ENCODE peak calls at places on chromosomes 13 and 19, in eight cellular contexts. P is NB4, H is vagina, X is tibial nerve, O is spleen, M is GM12878, T is suprapubic skin, S is IMR-90. F is an unnamed sample.

GRCh38 chr19:638901-639250 is 803 bp upstream of the FGF22 start:
- DNase-seq in P (no peak), H (no peak), X (no peak), O (no peak), M (no peak), T (no peak), S (no peak), F (no peak)

GRCh38 chr19:40217027-40217810 is 965 bp downstream of the TTC9B start:
- DNase-seq in P (peak), H (no peak), X (no peak), O (no peak), M (no peak), T (no peak), S (no peak), F (peak)

GRCh38 chr13:98778749-98779148 is 26.3 kb upstream of the SLC15A1 start:
- DNase-seq in P (no peak), H (no peak), X (no peak), O (no peak), M (no peak), T (no peak), S (no peak), F (no peak)

GRCh38 chr19:13794388-13794751 is 873 bp upstream of the ZSWIM4 start:
- DNase-seq in P (no peak), H (no peak), X (peak), O (peak), M (no peak), T (no peak), S (peak), F (peak)

GRCh38 chr19:51688665-51689571 is 4.2 kb upstream of the SPACA6 start:
- DNase-seq in P (no peak), H (no peak), X (peak), O (peak), M (no peak), T (peak), S (peak), F (no peak)

GRCh38 chr13:71712988-71713653 is 153.9 kb downstream of the DACH1 start:
- DNase-seq in P (peak), H (no peak), X (no peak), O (no peak), M (no peak), T (no peak), S (no peak), F (no peak)

GRCh38 chr13:74696148-74696922 is 562.1 kb upstream of the KLF12 start:
- DNase-seq in P (no peak), H (no peak), X (no peak), O (no peak), M (no peak), T (no peak), S (no peak), F (no peak)

GRCh38 chr19:56403261-56403660 is 871 bp upstream of the ZNF583 start:
- DNase-seq in P (no peak), H (no peak), X (no peak), O (no peak), M (no peak), T (no peak), S (peak), F (no peak)

GRCh38 chr13:35766663-35767062 is 290.2 kb upstream of the MAB21L1 start:
- DNase-seq in P (no peak), H (no peak), X (no peak), O (no peak), M (no peak), T (no peak), S (no peak), F (no peak)

GRCh38 chr13:106376411-106377112 is 158.9 kb downstream of the EFNB2 start:
- DNase-seq in P (peak), H (no peak), X (no peak), O (no peak), M (no peak), T (no peak), S (peak), F (no peak)

GRCh38 chr19:53076984-53077383 is 26.2 kb downstream of the ZNF160 start:
- DNase-seq in P (peak), H (no peak), X (no peak), O (no peak), M (no peak), T (no peak), S (peak), F (peak)

DNA sequence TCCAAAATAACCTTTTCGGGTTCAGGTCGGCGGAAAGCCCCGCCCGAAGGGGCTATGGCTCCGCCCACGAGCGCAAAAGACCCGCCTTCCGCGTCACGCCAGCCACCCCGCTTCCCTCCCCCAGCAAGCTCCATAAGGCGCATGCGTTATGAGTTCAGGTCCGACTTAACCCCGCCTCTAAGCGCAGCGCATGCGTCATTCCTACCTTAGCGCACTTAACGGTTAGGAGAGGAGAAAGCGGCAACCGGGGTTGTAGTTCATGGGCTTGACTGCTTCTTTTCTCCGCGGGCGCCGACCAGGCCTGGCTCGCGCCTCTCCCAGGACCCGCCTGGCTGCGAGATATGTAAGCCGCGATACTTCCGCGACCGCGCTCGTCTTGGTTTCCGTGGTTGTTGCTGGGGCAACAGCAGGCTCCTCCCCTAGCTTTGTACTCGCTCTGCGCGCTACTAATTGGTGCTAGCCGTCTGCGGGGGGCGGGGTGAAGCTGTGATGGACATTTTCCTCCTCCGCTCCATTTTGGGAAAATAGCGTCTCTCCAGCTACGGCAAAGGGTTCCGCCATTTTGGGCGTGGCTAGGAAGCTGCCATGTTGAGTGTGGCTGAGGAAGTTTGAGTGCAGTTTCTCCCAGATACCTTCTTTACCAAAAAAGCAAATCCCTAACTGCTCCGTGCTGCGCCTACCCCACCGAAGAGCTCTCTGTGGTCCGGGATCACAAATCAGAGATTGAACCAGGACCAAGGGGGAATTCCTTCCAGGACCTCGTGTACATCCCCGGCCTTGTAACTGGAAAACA is at the start of gene B9D2:
- DNase-seq in P (peak), H (no peak), X (peak), O (peak), M (peak), T (peak), S (peak), F (peak)
- TF ChIP-seq POLR2A in P (peak), H (peak), X (peak), O (peak), M (peak), T (peak), S (peak), F (peak)

GRCh38 chr13:42396901-42397670 is 125.1 kb downstream of the AKAP11 start:
- DNase-seq in P (no peak), H (no peak), X (no peak), O (no peak), M (no peak), T (no peak), S (no peak), F (no peak)

GRCh38 chr13:42401376-42401775 is 129.4 kb downstream of the AKAP11 start:
- DNase-seq in P (no peak), H (no peak), X (no peak), O (no peak), M (no peak), T (no peak), S (no peak), F (no peak)

GRCh38 chr13:42396501-42396900 is 124.5 kb downstream of the AKAP11 start:
- DNase-seq in P (no peak), H (no peak), X (no peak), O (peak), M (no peak), T (no peak), S (no peak), F (no peak)

GRCh38 chr13:42398542-42398941 is 126.6 kb downstream of the AKAP11 start:
- DNase-seq in P (no peak), H (no peak), X (no peak), O (no peak), M (no peak), T (no peak), S (no peak), F (no peak)

DNA sequence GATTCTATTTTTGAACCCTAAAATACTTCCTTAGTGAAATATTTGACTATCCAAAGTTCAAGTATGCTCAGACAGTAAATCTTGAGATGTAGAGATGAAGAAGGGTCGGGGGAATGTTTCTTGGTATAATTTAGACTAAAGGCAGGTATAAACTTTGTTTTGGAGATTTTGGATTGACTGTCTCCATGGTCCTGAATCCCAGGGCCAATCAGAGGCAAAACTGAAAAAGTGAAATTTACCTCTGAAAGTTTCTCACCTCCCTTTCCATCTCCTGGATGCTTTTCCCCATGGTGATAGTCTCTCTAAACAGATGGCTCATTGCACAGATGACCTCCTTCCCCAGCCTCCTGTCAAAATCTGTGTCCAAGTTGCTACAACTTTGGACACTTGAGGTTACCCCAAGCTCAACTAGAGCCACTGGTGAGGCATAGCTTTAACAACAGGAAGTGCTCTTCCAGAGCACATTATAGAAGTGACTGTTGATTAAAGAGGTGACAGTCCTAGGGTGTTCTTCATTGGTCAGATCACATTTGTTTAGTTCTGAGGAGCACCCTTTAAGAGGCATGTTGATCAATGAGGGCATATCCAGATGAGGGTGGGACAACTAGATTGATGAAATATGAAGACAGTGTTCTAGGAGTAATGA is 128.4 kb downstream of the AKAP11 start:
- DNase-seq in P (no peak), H (no peak), X (no peak), O (no peak), M (no peak), T (no peak), S (no peak), F (no peak)
- TF ChIP-seq POLR2A in P (no peak), H (no peak), X (no peak), O (no peak), M (no peak), T (no peak), S (no peak), F (no peak)

DNA sequence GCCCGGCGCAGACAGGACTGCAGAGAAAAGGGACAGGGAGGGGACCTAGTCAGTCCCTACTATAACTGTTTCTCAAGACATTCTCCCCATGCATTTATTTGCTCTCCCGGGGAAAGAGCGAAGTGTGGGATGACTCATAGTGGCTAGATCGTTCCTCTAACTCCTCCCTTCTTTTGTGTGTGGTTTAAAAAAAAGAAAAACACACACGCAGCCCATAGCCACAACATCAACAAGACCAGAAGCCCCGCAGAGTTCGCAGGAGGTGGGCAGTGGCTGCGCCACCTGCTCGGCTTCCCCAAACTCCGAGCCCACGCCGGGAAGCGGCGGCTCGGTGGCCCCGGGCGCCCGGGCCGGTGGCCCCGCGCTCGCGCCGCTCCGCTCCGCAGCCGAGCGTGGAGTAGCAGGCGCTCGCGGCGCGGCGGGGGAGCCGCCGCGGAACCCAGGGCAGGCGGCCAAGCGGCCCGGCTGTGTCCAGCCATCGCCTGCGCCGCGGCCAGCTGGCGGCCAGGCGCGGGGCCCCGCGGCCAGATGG is 698 bp downstream of the TMTC4 start:
- DNase-seq in P (peak), H (no peak), X (no peak), O (no peak), M (no peak), T (no peak), S (peak), F (peak)
- TF ChIP-seq POLR2A in P (peak), H (no peak), X (no peak), O (no peak), M (no peak), T (no peak), S (no peak), F (no peak)

GRCh38 chr13:112990783-112991182 is 21.8 kb downstream of the MCF2L start:
- DNase-seq in P (no peak), H (no peak), X (no peak), O (no peak), M (no peak), T (no peak), S (no peak), F (no peak)
- TF ChIP-seq POLR2A in P (no peak), H (no peak), X (no peak), O (no peak), M (no peak), T (no peak), S (no peak), F (no peak)

DNA sequence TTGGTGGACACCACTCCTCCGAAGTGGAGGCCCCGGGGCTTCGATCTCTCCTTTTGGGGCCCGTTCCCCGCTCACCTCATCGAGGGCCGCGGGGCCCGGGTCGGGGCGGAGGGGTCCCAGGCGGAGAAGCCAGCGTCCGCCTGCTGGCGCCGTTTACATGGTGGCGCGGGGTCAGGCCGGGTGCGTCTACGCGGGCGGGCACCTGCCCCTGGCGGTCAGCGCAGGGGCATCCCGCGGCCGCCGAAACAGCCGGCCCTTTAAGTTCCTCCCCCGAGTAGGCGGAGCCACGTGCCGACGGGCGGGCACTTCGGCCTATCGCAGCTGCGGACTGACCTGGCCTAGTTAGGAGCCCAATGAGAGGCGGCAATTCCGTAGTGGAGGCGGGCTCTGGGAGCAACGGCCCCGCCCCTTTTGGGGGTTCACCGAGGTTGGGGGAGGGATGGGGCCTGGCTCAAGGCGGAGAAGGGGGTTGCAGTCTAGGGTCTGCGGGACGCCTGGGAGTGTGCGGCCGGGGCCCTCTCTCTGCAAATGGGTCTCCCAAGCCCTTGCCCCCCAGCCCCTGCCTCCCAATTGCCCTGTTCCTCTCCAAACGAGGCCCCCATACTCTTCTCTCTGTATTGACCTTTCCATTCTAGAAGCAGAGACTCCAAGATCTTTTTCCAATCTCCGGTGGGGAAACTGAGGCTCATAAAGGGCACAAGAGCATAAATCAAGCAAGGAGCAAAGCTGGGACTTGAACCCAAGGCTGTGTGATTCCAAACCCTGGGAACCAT is at the start of gene ABHD8:
- DNase-seq in P (peak), H (no peak), X (peak), O (peak), M (peak), T (peak), S (peak), F (peak)
- TF ChIP-seq POLR2A in P (no peak), H (peak), X (peak), O (no peak), M (peak), T (no peak), S (no peak), F (peak)

GRCh38 chr19:3121821-3122511 is 13.9 kb upstream of the GNA15 start:
- DNase-seq in P (no peak), H (no peak), X (no peak), O (no peak), M (no peak), T (no peak), S (no peak), F (no peak)
- TF ChIP-seq POLR2A in P (no peak), H (no peak), X (no peak), O (no peak), M (no peak), T (no peak), S (no peak), F (no peak)

DNA sequence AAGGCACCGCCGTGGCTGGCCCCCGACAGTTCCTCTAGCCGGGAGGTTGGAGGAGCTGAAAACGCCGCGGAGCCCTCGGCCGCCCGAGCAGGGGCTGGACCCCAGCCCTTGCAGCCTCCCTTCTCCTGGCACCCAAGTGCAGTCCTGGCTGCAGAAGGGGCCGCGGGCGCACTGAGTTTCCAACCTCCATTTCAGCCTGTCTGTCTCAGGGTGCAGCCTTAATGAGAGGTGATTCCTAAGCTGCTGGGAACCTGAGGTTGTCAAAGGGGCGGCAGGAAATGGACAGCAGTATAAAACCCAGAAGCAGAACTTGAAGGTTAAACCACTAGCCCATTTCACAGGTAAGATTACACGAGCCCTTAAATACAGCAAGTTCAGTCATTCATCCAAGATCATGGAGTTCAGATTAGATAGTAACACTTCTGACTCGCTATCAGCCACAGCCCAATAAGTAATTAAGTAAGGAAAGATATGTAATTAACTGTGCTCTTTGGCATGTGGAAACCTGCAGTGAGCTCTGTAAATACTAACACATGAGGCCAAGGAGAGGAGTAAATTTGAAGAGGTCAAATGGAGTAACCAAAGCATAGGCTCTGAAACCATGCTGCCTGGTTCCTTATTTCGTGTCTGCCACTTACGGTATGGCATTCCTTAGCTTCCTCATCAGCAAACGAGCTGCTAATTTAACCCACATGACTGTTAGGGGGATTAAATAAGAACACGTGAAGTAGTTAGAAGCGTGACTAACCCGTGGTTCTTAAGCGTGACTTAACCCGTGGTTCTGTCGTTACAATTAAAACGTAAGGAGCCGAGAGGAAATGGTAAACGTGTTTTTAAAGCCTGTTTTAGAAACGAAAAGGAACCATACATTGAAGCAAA is 682 bp downstream of the SETDB2 start:
- DNase-seq in P (peak), H (no peak), X (no peak), O (no peak), M (peak), T (no peak), S (peak), F (peak)
- TF ChIP-seq POLR2A in P (peak), H (peak), X (no peak), O (no peak), M (no peak), T (no peak), S (no peak), F (peak)

GRCh38 chr13:27168870-27169525 is 2.6 kb downstream of the USP12 start:
- DNase-seq in P (no peak), H (no peak), X (no peak), O (no peak), M (no peak), T (no peak), S (peak), F (peak)

GRCh38 chr13:27171830-27172494 is 351 bp upstream of the USP12 start:
- DNase-seq in P (peak), H (no peak), X (peak), O (peak), M (no peak), T (peak), S (peak), F (peak)

GRCh38 chr13:27170521-27171243 is 929 bp downstream of the USP12 start:
- DNase-seq in P (peak), H (no peak), X (no peak), O (peak), M (no peak), T (peak), S (no peak), F (peak)

GRCh38 chr13:27171244-27171829 is at the start of gene USP12:
- DNase-seq in P (peak), H (no peak), X (no peak), O (no peak), M (no peak), T (peak), S (peak), F (peak)

DNA sequence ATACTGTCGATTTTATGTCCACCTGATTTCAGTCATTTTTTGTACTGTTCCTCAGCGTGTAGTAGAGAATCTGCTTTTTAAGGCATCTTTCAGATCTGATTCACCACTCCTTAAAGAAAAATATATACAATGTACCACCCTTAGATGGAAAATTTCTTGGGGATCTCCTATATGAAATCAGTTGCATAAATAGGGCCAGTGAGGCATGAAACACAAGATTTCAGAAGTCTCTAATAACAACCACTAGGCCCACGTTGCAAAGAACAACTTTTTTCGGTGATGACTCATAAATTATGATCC is 1.4 kb downstream of the USP12 start:
- DNase-seq in P (peak), H (no peak), X (no peak), O (no peak), M (no peak), T (no peak), S (peak), F (no peak)
- TF ChIP-seq POLR2A in P (no peak), H (no peak), X (no peak), O (no peak), M (no peak), T (no peak), S (no peak), F (no peak)